ENCODE peak calls at places on chromosome 19, in eight cellular contexts. K, T, D, C, E, R, M and O are unnamed samples.

GRCh38 chr19:34172661-34173144 is 399 bp downstream of the LSM14A start:
- DNase-seq in K (peak), T (no peak), D (no peak), C (no peak), E (no peak), R (no peak), M (no peak), O (no peak)

GRCh38 chr19:33398361-33399060 is 25.0 kb downstream of the CEBPG start:
- DNase-seq in K (no peak), T (no peak), D (no peak), C (no peak), E (no peak), R (no peak), M (no peak), O (no peak)

GRCh38 chr19:15869109-15869555 is 28.7 kb downstream of the CYP4F2 start:
- DNase-seq in K (peak), T (no peak), D (peak), C (peak), E (no peak), R (no peak), M (peak), O (peak)

GRCh38 chr19:6250024-6250605 is 29.7 kb downstream of the MLLT1 start:
- DNase-seq in K (no peak), T (no peak), D (no peak), C (no peak), E (no peak), R (no peak), M (no peak), O (peak)

GRCh38 chr19:4352701-4353121 is 9.3 kb downstream of the MPND start:
- DNase-seq in K (peak), T (peak), D (no peak), C (peak), E (no peak), R (no peak), M (peak), O (peak)

GRCh38 chr19:34120846-34121639 is 51.3 kb upstream of the LSM14A start:
- DNase-seq in K (no peak), T (no peak), D (no peak), C (peak), E (no peak), R (no peak), M (peak), O (peak)

GRCh38 chr19:51354742-51355148 is 11.4 kb downstream of the ETFB start:
- DNase-seq in K (no peak), T (no peak), D (no peak), C (peak), E (no peak), R (no peak), M (no peak), O (peak)

GRCh38 chr19:55537741-55538111 is 793 bp upstream of the SBK2 start:
- DNase-seq in K (no peak), T (no peak), D (no peak), C (no peak), E (no peak), R (no peak), M (no peak), O (no peak)

GRCh38 chr19:41588497-41589209 is 12.7 kb downstream of the CEACAM21 start:
- DNase-seq in K (no peak), T (no peak), D (no peak), C (peak), E (no peak), R (no peak), M (peak), O (peak)

GRCh38 chr19:2171349-2172145 is 7.8 kb downstream of the DOT1L start:
- DNase-seq in K (peak), T (no peak), D (no peak), C (peak), E (peak), R (peak), M (no peak), O (peak)

GRCh38 chr19:35986664-35987570 is 8.1 kb upstream of the SDHAF1 start:
- DNase-seq in K (no peak), T (peak), D (peak), C (no peak), E (peak), R (peak), M (no peak), O (no peak)

GRCh38 chr19:40744554-40745401 is 5.5 kb downstream of the ACTMAP start:
- DNase-seq in K (peak), T (no peak), D (no peak), C (no peak), E (no peak), R (no peak), M (no peak), O (peak)

GRCh38 chr19:35955881-35956634 is 19.9 kb downstream of the LRFN3 start:
- DNase-seq in K (no peak), T (no peak), D (no peak), C (no peak), E (no peak), R (no peak), M (no peak), O (no peak)

GRCh38 chr19:55257461-55258411 is 1.1 kb downstream of the PPP6R1 start:
- DNase-seq in K (no peak), T (peak), D (no peak), C (peak), E (no peak), R (peak), M (no peak), O (peak)

GRCh38 chr19:29841559-29842367 is 30.0 kb downstream of the CCNE1 start:
- DNase-seq in K (no peak), T (no peak), D (no peak), C (peak), E (no peak), R (no peak), M (peak), O (peak)
- H3K4me3 ChIP-seq in K (no peak), T (no peak), D (no peak), C (no peak), E (no peak), R (no peak), M (no peak), O (no peak)

GRCh38 chr19:45402469-45403070 is 2.3 kb downstream of the PPP1R13L start:
- DNase-seq in K (peak), T (no peak), D (peak), C (no peak), E (peak), R (peak), M (peak), O (no peak)
- TF ChIP-seq CTCF in K (peak), T (no peak), D (no peak), C (no peak), E (peak), R (peak), M (peak), O (no peak)

DNA sequence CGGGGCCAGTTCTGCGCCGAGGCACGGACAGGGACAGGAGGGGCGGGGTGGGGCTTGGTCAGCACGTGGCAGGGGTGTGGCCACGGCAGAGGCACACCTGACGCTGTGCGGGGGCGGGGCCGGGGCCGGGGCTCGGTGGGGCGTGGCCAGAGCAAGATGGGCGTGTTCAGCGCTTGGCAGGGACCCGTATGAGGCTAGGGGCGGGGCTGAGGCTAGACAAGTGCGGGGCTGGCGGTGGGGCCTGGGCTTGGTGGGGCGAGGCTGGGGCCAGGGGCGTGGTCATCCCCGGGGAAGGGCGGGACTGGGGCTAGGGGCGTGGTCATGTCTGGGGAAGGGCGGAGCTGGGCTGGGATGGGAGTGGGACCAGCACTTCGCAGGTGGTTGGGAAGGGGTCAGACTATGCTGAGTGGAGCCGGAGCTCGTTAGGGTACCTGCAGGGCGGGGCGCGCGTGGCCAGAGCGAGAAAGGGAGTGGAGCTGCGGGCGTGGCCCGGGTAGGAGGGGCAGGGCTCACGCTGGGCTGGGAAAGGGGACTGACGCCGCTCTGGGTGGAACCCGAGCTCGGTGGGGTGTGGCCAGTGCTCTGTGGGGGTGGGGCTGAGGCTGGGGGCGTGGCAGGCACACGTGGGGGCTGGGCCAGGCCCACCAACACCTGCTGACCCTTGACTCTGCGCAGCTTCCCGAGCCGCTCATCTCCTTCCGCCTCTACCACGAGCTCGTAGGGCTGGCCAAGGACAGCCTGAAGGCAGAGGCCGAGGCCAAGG is 12.8 kb downstream of the POLR2E start:
- DNase-seq in K (peak), T (peak), D (peak), C (no peak), E (peak), R (peak), M (peak), O (peak)
- H3K4me3 ChIP-seq in K (no peak), T (peak), D (no peak), C (no peak), E (no peak), R (peak), M (peak), O (no peak)

GRCh38 chr19:47414469-47414868 is 4.9 kb downstream of the MEIS3 start:
- DNase-seq in K (peak), T (no peak), D (no peak), C (no peak), E (no peak), R (no peak), M (no peak), O (no peak)
- TF ChIP-seq CTCF in K (no peak), T (no peak), D (no peak), C (no peak), E (peak), R (no peak), M (peak), O (peak)